ENCODE peak calls at places on chromosomes 13 and 19, in four cellular contexts. Y is CD8-positive, alpha-beta T cell; R is astrocyte of the spinal cord; M is brain microvascular endothelial cell. P is an unnamed sample.

GRCh38 chr13:107035778-107036177 is 467.8 kb upstream of the ARGLU1 start:
- DNase-seq in Y (no peak), R (peak; percentile 50), M (peak; percentile 25), P (no peak)

GRCh38 chr13:99197257-99197651 is 3.4 kb upstream of the UBAC2 start:
- DNase-seq in Y (no peak), R (no peak), M (no peak), P (no peak)

GRCh38 chr13:106695139-106695538 is 127.2 kb upstream of the ARGLU1 start:
- DNase-seq in Y (no peak), R (no peak), M (no peak), P (no peak)

GRCh38 chr13:43787998-43788397 is 1.2 kb upstream of the ENOX1 start:
- DNase-seq in Y (no peak), R (peak; percentile 61), M (peak; percentile 65), P (no peak)

GRCh38 chr19:55248166-55248675 is 10.6 kb downstream of the PPP6R1 start:
- DNase-seq in Y (no peak), R (no peak), M (no peak), P (no peak)

GRCh38 chr19:19316082-19316481 is 4.2 kb downstream of the SUGP1 start:
- DNase-seq in Y (no peak), R (no peak), M (no peak), P (no peak)

GRCh38 chr13:112587767-112588489 is at the start of gene TUBGCP3:
- DNase-seq in Y (peak; percentile 66), R (peak; percentile 84), M (peak; percentile 61), P (peak; percentile 73)

GRCh38 chr19:15198006-15198356 is 2.8 kb downstream of the NOTCH3 start:
- DNase-seq in Y (no peak), R (no peak), M (no peak), P (no peak)

GRCh38 chr19:55492362-55492944 is 4.2 kb downstream of the SSC5D start:
- DNase-seq in Y (no peak), R (no peak), M (no peak), P (no peak)

GRCh38 chr19:4775627-4776152 is 15.8 kb upstream of the FEM1A start:
- DNase-seq in Y (no peak), R (no peak), M (no peak), P (no peak)

GRCh38 chr19:18895038-18895827 is 725 bp downstream of the CERS1 start:
- DNase-seq in Y (no peak), R (peak; percentile 22), M (no peak), P (no peak)

GRCh38 chr19:13883665-13884064 is 6.7 kb downstream of the NANOS3 start:
- DNase-seq in Y (no peak), R (no peak), M (no peak), P (no peak)

GRCh38 chr19:9171393-9171991 is 7.3 kb upstream of the OR7D2 start:
- DNase-seq in Y (no peak), R (no peak), M (no peak), P (no peak)

GRCh38 chr19:1888385-1888784 is 3.1 kb upstream of the ABHD17A start:
- DNase-seq in Y (no peak), R (no peak), M (no peak), P (no peak)

GRCh38 chr19:3932931-3933810 is at the start of gene NMRK2:
- DNase-seq in Y (no peak), R (no peak), M (no peak), P (no peak)

GRCh38 chr19:30371960-30372824 is at the start of gene ZNF536:
- DNase-seq in Y (no peak), R (no peak), M (no peak), P (no peak)

GRCh38 chr13:76991432-76991795 is 467 bp upstream of the CLN5 start:
- DNase-seq in Y (peak; percentile 64), R (no peak), M (no peak), P (peak; percentile 83)

GRCh38 chr13:20470136-20470535 is 55.5 kb downstream of the CRYL1 start:
- DNase-seq in Y (no peak), R (no peak), M (no peak), P (no peak)

GRCh38 chr19:38252935-38253691 is 3.1 kb downstream of the PPP1R14A start:
- DNase-seq in Y (no peak), R (no peak), M (no peak), P (no peak)
- TF ChIP-seq CTCF in Y (no peak), R (no peak), M (no peak), P (no peak)

GRCh38 chr13:74136089-74136658 is 2.0 kb upstream of the KLF12 start:
- DNase-seq in Y (no peak), R (peak; percentile 76), M (peak; percentile 53), P (peak; percentile 34)
- TF ChIP-seq CTCF in Y (no peak), R (peak; percentile 28), M (peak; percentile 38), P (no peak)

GRCh38 chr13:47420012-47420411 is 523.2 kb upstream of the HTR2A start:
- DNase-seq in Y (no peak), R (no peak), M (no peak), P (no peak)
- TF ChIP-seq CTCF in Y (no peak), R (no peak), M (peak; percentile 34), P (no peak)

GRCh38 chr19:40585241-40585640 is 8.6 kb downstream of the SHKBP1 start:
- DNase-seq in Y (no peak), R (no peak), M (no peak), P (no peak)
- TF ChIP-seq CTCF in Y (no peak), R (no peak), M (no peak), P (no peak)

GRCh38 chr13:87274209-87274819 is 396.9 kb upstream of the SLITRK5 start:
- DNase-seq in Y (no peak), R (peak; percentile 70), M (no peak), P (no peak)
- TF ChIP-seq CTCF in Y (no peak), R (peak; percentile 71), M (peak; percentile 75), P (no peak)

GRCh38 chr13:89925107-89925506 is 1422.4 kb upstream of the MIR17HG start:
- DNase-seq in Y (no peak), R (peak; percentile 43), M (no peak), P (no peak)
- TF ChIP-seq CTCF in Y (no peak), R (peak; percentile 61), M (peak; percentile 70), P (no peak)

GRCh38 chr19:50462970-50463369 is 13.3 kb upstream of the EMC10 start:
- DNase-seq in Y (no peak), R (no peak), M (no peak), P (no peak)

GRCh38 chr19:50465000-50465399 is 11.3 kb upstream of the EMC10 start:
- DNase-seq in Y (no peak), R (no peak), M (no peak), P (no peak)

GRCh38 chr19:50467566-50467965 is 8.7 kb upstream of the EMC10 start:
- DNase-seq in Y (no peak), R (no peak), M (no peak), P (no peak)

GRCh38 chr19:50464348-50464747 is 12.0 kb upstream of the EMC10 start:
- DNase-seq in Y (no peak), R (no peak), M (no peak), P (no peak)

DNA sequence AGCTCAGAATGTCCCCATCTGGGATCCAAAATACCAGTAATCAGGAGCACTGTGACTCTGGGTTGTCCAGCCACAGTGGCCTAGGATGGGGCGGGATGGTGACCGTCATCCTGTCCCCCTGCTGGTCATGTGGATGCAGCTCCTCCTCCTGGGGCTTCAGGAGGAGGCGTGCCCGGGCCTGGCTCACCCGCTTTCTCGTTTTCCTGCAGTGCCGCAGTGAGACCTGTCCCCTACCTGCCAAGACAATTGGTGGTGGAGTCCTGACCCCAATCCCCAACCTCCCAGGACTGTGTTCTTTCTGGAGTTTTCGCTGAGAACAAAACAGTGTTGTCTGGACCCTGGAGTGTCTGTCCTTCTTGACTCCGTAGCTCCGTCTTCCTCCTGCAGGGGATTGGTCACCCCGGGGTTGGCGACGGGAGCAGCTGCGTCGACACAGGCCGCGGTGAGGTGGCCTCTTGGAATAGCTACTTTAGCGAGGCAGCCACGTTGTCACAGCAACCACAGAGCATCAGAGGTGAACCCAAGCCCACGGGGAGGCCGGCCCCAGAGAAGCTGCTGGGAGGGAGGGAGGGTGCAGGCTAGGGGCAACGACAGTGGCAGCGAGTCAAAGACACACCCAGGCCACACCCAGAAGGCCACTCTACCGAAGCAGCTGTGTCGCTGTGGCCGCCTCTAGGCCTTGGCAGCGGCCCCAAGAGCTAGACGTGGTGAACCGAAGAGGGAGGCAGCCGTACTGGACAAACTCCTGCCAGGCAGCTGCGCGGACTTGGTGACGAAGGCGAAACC is 10.1 kb upstream of the EMC10 start:
- DNase-seq in Y (no peak), R (no peak), M (no peak), P (no peak)
- TF ChIP-seq CTCF in Y (no peak), R (peak; percentile 42), M (peak; percentile 51), P (no peak)

DNA sequence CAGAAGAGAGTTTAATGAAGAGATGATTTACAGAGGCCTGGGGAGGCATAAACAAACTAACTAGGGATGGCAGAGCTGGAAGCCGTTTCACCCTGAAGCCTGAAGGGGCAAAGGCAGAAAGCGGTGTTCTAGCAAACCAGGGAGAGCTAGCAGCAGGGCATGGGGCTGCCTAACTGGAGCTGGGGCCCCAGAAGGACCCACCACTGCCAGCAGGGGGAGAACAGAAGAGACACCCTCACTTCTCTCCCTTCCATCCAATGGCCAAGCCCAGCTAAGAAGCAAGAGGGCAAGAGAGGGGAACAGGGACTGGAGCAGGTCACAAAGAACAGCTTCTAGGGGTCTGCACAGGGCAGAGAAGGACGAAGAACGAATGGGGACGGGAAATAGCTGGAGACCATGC is 195.5 kb downstream of the KATNAL1 start:
- DNase-seq in Y (no peak), R (no peak), M (no peak), P (no peak)
- TF ChIP-seq CTCF in Y (no peak), R (peak; percentile 33), M (peak; percentile 65), P (no peak)